ENCODE peak calls at places on chromosomes 16 and 17, in six cellular contexts. Q, F, W, V, J and L are unnamed samples.

GRCh38 chr17:37481001-37481665 is 8.6 kb upstream of the DUSP14 start:
- DNase-seq in Q (no peak), F (no peak), W (no peak), V (no peak), J (no peak), L (no peak)

GRCh38 chr16:83113317-83113716 is 486.5 kb downstream of the CDH13 start:
- DNase-seq in Q (no peak), F (peak; percentile 53), W (no peak), V (peak; percentile 55), J (peak; percentile 47), L (no peak)

GRCh38 chr17:79798296-79799173 is 1.7 kb upstream of the CBX8 start:
- DNase-seq in Q (no peak), F (no peak), W (no peak), V (no peak), J (no peak), L (no peak)

GRCh38 chr17:15273141-15273793 is 8.1 kb upstream of the PMP22 start:
- DNase-seq in Q (no peak), F (no peak), W (no peak), V (no peak), J (no peak), L (no peak)

GRCh38 chr17:44786551-44787081 is 27.8 kb downstream of the ADAM11 start:
- DNase-seq in Q (no peak), F (no peak), W (no peak), V (no peak), J (peak; percentile 11), L (no peak)

GRCh38 chr16:10644092-10644491 is 50.6 kb downstream of the TEKT5 start:
- DNase-seq in Q (no peak), F (no peak), W (no peak), V (no peak), J (no peak), L (no peak)

GRCh38 chr17:13128676-13129075 is 110.8 kb upstream of the ELAC2 start:
- DNase-seq in Q (no peak), F (no peak), W (no peak), V (no peak), J (no peak), L (no peak)

GRCh38 chr17:78101542-78101941 is 27.0 kb downstream of the TMC6 start:
- DNase-seq in Q (no peak), F (no peak), W (no peak), V (no peak), J (no peak), L (no peak)

GRCh38 chr17:15981208-15981607 is 18.3 kb downstream of the ZSWIM7 start:
- DNase-seq in Q (no peak), F (no peak), W (peak; percentile 35), V (no peak), J (no peak), L (no peak)

GRCh38 chr17:31802502-31802901 is 56.5 kb downstream of the COPRS start:
- DNase-seq in Q (no peak), F (no peak), W (peak; percentile 4), V (no peak), J (no peak), L (no peak)

GRCh38 chr16:85416267-85417109 is 196.6 kb upstream of the GSE1 start:
- DNase-seq in Q (no peak), F (peak; percentile 53), W (peak; percentile 87), V (peak; percentile 60), J (no peak), L (no peak)

GRCh38 chr16:10619271-10619849 is 39.0 kb upstream of the EMP2 start:
- DNase-seq in Q (no peak), F (no peak), W (peak; percentile 26), V (peak; percentile 75), J (no peak), L (peak; percentile 53)

GRCh38 chr17:4625181-4625601 is 16.3 kb downstream of the ALOX15 start:
- DNase-seq in Q (no peak), F (no peak), W (no peak), V (no peak), J (no peak), L (no peak)

GRCh38 chr17:76909971-76910760 is 42.0 kb downstream of the MGAT5B start:
- DNase-seq in Q (no peak), F (no peak), W (peak; percentile 44), V (peak; percentile 44), J (no peak), L (no peak)